ENCODE peak calls at places on chromosome 14, in ten cellular contexts. I, M, Q, Z, F, O, U, P, A and T are unnamed samples.

GRCh38 chr14:99234366-99234765 is 37.6 kb downstream of the BCL11B start:
- DNase-seq in I (no peak), M (no peak), Q (no peak), Z (no peak), F (no peak), O (no peak), U (no peak), P (no peak), A (no peak), T (no peak)

GRCh38 chr14:73058923-73059311 is 583 bp downstream of the RBM25 start:
- DNase-seq in I (no peak), M (peak; percentile 32), Q (no peak), Z (peak; percentile 23), F (no peak), O (no peak), U (no peak), P (no peak), A (no peak), T (peak; percentile 27)

GRCh38 chr14:21203470-21204166 is 47.8 kb upstream of the OR5AU1 start:
- DNase-seq in I (no peak), M (no peak), Q (no peak), Z (no peak), F (no peak), O (no peak), U (no peak), P (no peak), A (no peak), T (no peak)

GRCh38 chr14:102748806-102749205 is 28.4 kb upstream of the TRAF3 start:
- DNase-seq in I (no peak), M (no peak), Q (no peak), Z (no peak), F (no peak), O (no peak), U (no peak), P (no peak), A (no peak), T (no peak)

GRCh38 chr14:99899578-99900178 is 106.5 kb downstream of the EML1 start:
- DNase-seq in I (peak; percentile 10), M (no peak), Q (no peak), Z (no peak), F (no peak), O (no peak), U (no peak), P (peak; percentile 69), A (no peak), T (no peak)

GRCh38 chr14:104700747-104701215 is 11.4 kb downstream of the INF2 start:
- DNase-seq in I (no peak), M (no peak), Q (no peak), Z (no peak), F (no peak), O (no peak), U (no peak), P (no peak), A (no peak), T (no peak)

GRCh38 chr14:73740921-73741326 is 26.7 kb upstream of the PNMA1 start:
- DNase-seq in I (no peak), M (no peak), Q (no peak), Z (no peak), F (no peak), O (no peak), U (no peak), P (peak; percentile 69), A (no peak), T (no peak)

GRCh38 chr14:96978525-96979272 is 181.5 kb downstream of the VRK1 start:
- DNase-seq in I (no peak), M (no peak), Q (no peak), Z (no peak), F (no peak), O (no peak), U (no peak), P (no peak), A (no peak), T (no peak)

GRCh38 chr14:69012251-69012953 is 33.3 kb upstream of the ACTN1 start:
- DNase-seq in I (no peak), M (no peak), Q (no peak), Z (no peak), F (no peak), O (no peak), U (no peak), P (peak; percentile 47), A (no peak), T (no peak)

GRCh38 chr14:39090548-39091111 is 12.4 kb downstream of the SEC23A start:
- DNase-seq in I (no peak), M (no peak), Q (no peak), Z (no peak), F (no peak), O (no peak), U (no peak), P (no peak), A (no peak), T (no peak)

GRCh38 chr14:65156568-65157366 is 54.5 kb upstream of the MAX start:
- DNase-seq in I (no peak), M (no peak), Q (no peak), Z (no peak), F (no peak), O (no peak), U (no peak), P (peak; percentile 96), A (no peak), T (no peak)

GRCh38 chr14:56975521-56975920 is 165.2 kb upstream of the OTX2 start:
- DNase-seq in I (no peak), M (no peak), Q (no peak), Z (no peak), F (no peak), O (no peak), U (no peak), P (no peak), A (no peak), T (no peak)